ENCODE peak calls at places on chromosomes 5 and 9, in seven cellular contexts. T is psoas muscle, Q is H1, M is tibial nerve, X is ovary, D is H9, W is tibial artery. U is an unnamed sample.
A peak's percentile ranks its signal among the peaks of the same experiment; 100 is the strongest.

GRCh38 chr5:73066466-73066865 is 53.9 kb upstream of the TMEM171 start:
- DNase-seq in T (no peak), Q (no peak), M (no peak), X (no peak), D (no peak), W (no peak), U (no peak)

GRCh38 chr5:12679731-12680130 is 775.5 kb upstream of the CTNND2 start:
- DNase-seq in T (no peak), Q (no peak), M (no peak), X (no peak), D (no peak), W (no peak), U (no peak)

GRCh38 chr5:81360640-81361039 is 33.3 kb downstream of the ACOT12 start:
- DNase-seq in T (no peak), Q (no peak), M (no peak), X (no peak), D (no peak), W (no peak), U (no peak)

GRCh38 chr5:139700711-139701693 is 52.9 kb downstream of the CXXC5 start:
- DNase-seq in T (no peak), Q (no peak), M (no peak), X (no peak), D (peak; percentile 93), W (no peak), U (no peak)

GRCh38 chr5:81019748-81020147 is 59.6 kb downstream of the RASGRF2 start:
- DNase-seq in T (no peak), Q (no peak), M (no peak), X (no peak), D (no peak), W (no peak), U (no peak)

GRCh38 chr9:110604101-110604710 is 24.7 kb upstream of the SVEP1 start:
- DNase-seq in T (no peak), Q (no peak), M (no peak), X (no peak), D (no peak), W (no peak), U (no peak)

GRCh38 chr9:105063665-105064247 is 135.8 kb upstream of the ABCA1 start:
- DNase-seq in T (no peak), Q (no peak), M (peak; percentile 17), X (peak; percentile 48), D (no peak), W (peak; percentile 68), U (no peak)

GRCh38 chr5:150429410-150429873 is 16.7 kb upstream of the CD74 start:
- DNase-seq in T (no peak), Q (no peak), M (no peak), X (no peak), D (no peak), W (no peak), U (no peak)

GRCh38 chr5:2149196-2149541 is 266.4 kb upstream of the IRX4 start:
- DNase-seq in T (no peak), Q (peak; percentile 38), M (no peak), X (no peak), D (peak; percentile 71), W (no peak), U (no peak)

GRCh38 chr5:176418251-176418650 is 1.9 kb upstream of the CLTB start:
- DNase-seq in T (no peak), Q (no peak), M (no peak), X (no peak), D (no peak), W (peak; percentile 44), U (no peak)

GRCh38 chr5:143679777-143680176 is 132.2 kb upstream of the HMHB1 start:
- DNase-seq in T (no peak), Q (no peak), M (no peak), X (no peak), D (no peak), W (no peak), U (no peak)

GRCh38 chr5:177132504-177133118 is 962 bp upstream of the NSD1 start:
- DNase-seq in T (peak; percentile 29), Q (no peak), M (no peak), X (no peak), D (peak; percentile 79), W (no peak), U (no peak)

GRCh38 chr5:125551246-125551645 is 804.8 kb upstream of the ZNF608 start:
- DNase-seq in T (no peak), Q (no peak), M (no peak), X (no peak), D (no peak), W (no peak), U (no peak)

GRCh38 chr9:129507805-129508204 is 113.1 kb downstream of the C9orf50 start:
- DNase-seq in T (no peak), Q (no peak), M (no peak), X (no peak), D (no peak), W (no peak), U (no peak)

GRCh38 chr9:124618476-124618875 is 111.3 kb upstream of the NR5A1 start:
- DNase-seq in T (no peak), Q (no peak), M (no peak), X (no peak), D (no peak), W (no peak), U (no peak)

GRCh38 chr9:3825724-3826123 is 299.9 kb upstream of the RFX3 start:
- DNase-seq in T (no peak), Q (no peak), M (no peak), X (no peak), D (peak; percentile 33), W (no peak), U (no peak)

DNA sequence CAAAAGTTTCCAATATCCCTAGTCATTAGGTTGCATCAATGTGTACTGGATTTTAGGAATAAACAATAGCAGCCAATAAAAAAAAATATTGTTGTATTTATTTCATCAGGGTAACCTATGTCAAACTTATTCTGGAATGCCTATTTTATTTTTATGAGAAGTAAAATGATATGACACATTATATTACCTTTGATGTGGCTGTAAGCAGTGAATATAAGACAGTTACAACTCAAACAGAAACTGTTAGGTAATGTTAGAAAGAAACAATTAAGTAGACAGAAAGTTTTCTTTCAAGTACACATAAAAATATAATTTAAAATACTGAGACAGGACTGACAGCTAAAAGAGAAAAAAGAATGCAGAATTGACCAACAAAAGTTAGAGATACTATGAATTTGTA is 65.5 kb downstream of the GNG10 start:
- DNase-seq in T (no peak), Q (no peak), M (no peak), X (no peak), D (no peak), W (no peak), U (no peak)
- H3K27ac ChIP-seq in T (no peak overlapping the region), Q (no peak overlapping the region), M (no peak overlapping the region), X (no peak overlapping the region), D (no peak overlapping the region), W (no peak overlapping the region), U (no peak overlapping the region)

GRCh38 chr9:133048595-133048994 is 13.2 kb upstream of the CEL start:
- DNase-seq in T (no peak), Q (no peak), M (no peak), X (no peak), D (peak; percentile 52), W (no peak), U (no peak)
- TF ChIP-seq CTCF in T (peak; percentile 31), Q (peak; percentile 55), M (peak; percentile 6), X (no peak), D (peak; percentile 62), W (no peak), U (peak; percentile 58)

DNA sequence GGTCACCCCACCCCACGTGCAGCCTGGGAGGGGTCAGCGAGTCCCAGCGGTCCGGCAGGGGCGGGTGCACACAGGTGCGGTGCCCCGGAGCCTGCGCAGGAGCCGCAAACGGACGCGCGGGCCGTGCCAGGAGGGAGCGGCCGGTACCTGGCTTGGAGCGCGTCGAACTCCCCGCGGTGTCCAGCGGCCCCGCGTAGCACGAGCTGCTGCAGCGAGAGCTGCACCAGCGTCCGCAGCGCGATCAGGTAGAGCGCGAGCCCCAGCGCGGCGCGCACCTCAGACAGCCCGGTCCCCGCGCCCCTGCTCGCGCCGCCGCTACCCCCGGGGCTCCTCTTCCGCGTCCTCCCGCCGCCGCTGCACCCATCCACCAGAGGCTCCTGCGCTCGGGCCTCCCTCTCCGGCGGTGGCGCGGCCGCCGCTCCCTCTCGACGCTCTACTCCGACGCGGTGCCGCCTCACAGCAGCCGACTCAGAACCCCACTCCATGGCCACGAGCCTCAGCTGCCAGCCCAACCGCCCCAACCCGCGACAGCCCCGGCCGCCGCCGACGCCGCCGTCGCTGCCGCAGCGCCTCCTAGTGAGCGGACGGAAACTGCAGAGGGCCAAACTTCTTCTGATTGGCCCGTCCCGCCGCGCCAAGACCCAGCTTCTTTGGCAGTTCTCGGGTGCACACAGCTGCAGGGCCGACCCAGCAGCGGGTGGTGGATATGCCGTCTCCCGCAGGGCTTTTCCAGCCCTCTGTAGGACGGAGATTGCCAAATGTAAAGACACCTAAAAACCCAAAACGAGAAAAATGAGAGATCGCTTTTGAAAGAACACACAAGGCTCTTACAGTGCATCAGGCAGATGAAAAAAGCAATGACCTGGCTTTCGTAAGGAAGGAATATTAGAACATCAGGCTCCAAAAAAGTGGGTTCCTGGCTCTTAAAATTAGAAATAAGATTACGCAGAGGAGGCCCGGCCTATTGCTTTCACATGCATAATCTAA is at the start of gene ERMP1:
- DNase-seq in T (peak; percentile 92), Q (peak; percentile 51), M (peak; percentile 87), X (peak; percentile 83), D (peak; percentile 88), W (peak; percentile 92), U (peak; percentile 92)
- H3K4me1 ChIP-seq in T (peaks cover 9% of the 10 kb centered on the region), Q (peaks cover 9% of the 10 kb centered on the region), M (peaks cover 25% of the 10 kb centered on the region), X (peaks cover 4% of the 10 kb centered on the region), D (no peaks in the 10 kb centered on the region), W (no peaks in the 10 kb centered on the region), U (peaks cover 38% of the 10 kb centered on the region)

GRCh38 chr5:107058239-107058638 is 612.5 kb downstream of the EFNA5 start:
- DNase-seq in T (no peak), Q (no peak), M (no peak), X (no peak), D (no peak), W (no peak), U (no peak)
- H3K27ac ChIP-seq in T (peak overlapping the region; percentile 2), Q (no peak overlapping the region), M (no peak overlapping the region), X (no peak overlapping the region), D (no peak overlapping the region), W (no peak overlapping the region), U (peak overlapping the region; percentile 51)

GRCh38 chr5:124203308-124203707 is 543.1 kb downstream of the ZNF608 start:
- DNase-seq in T (no peak), Q (no peak), M (no peak), X (no peak), D (no peak), W (no peak), U (no peak)

GRCh38 chr5:124210106-124210918 is 536.1 kb downstream of the ZNF608 start:
- DNase-seq in T (no peak), Q (no peak), M (no peak), X (no peak), D (no peak), W (no peak), U (no peak)

GRCh38 chr5:124207118-124207517 is 539.3 kb downstream of the ZNF608 start:
- DNase-seq in T (no peak), Q (no peak), M (no peak), X (no peak), D (no peak), W (no peak), U (no peak)

DNA sequence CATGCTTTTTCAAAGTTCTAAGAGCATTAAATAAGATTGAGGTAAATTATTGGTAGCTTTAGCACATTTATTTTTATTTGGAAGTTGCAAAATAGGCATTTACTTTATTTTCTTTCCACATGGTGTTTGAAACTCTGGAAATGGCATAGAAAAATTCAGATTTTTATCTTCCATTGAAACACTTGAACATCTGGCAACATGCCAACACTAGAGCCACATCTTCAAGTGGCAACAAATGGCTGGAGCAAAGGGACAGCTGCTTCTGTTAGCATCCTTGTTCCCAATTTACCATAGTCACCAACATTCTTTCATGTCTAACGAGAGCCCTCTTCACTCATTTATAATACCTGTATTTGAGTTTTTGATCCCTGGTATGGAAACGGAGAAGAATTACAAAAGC is 539.9 kb downstream of the ZNF608 start:
- DNase-seq in T (no peak), Q (no peak), M (no peak), X (no peak), D (no peak), W (no peak), U (no peak)
- TF ChIP-seq CTCF in T (no peak), Q (no peak), M (no peak), X (no peak), D (no peak), W (no peak), U (no peak)

U was measured in left ventricle myocardium inferior.